ENCODE peak calls at places on chromosomes 16 and 17, in six cellular contexts. U, A, D, H, E and J are unnamed samples.
A peak's percentile ranks its signal among the peaks of the same experiment; 100 is the strongest.

GRCh38 chr17:71409712-71410111 is 711.1 kb upstream of the SOX9 start:
- DNase-seq in U (no peak), A (no peak), D (no peak), H (no peak), E (no peak), J (no peak)

GRCh38 chr17:44989552-44990138 is 21.5 kb upstream of the C1QL1 start:
- DNase-seq in U (no peak), A (no peak), D (no peak), H (no peak), E (no peak), J (no peak)

GRCh38 chr17:14760212-14760611 is 459.3 kb downstream of the HS3ST3B1 start:
- DNase-seq in U (no peak), A (no peak), D (no peak), H (no peak), E (no peak), J (no peak)

GRCh38 chr16:58931436-58931835 is 197.3 kb upstream of the GOT2 start:
- DNase-seq in U (no peak), A (no peak), D (no peak), H (no peak), E (no peak), J (no peak)

GRCh38 chr17:7139400-7139799 is 24.8 kb upstream of the ASGR2 start:
- DNase-seq in U (no peak), A (no peak), D (no peak), H (no peak), E (no peak), J (no peak)

GRCh38 chr17:75625813-75626486 is 7.3 kb upstream of the SMIM5 start:
- DNase-seq in U (no peak), A (no peak), D (peak; percentile 75), H (no peak), E (peak; percentile 67), J (no peak)

GRCh38 chr17:4994081-4994595 is 3.2 kb downstream of the INCA1 start:
- DNase-seq in U (no peak), A (no peak), D (no peak), H (no peak), E (no peak), J (no peak)

GRCh38 chr17:1769826-1770477 is 8.1 kb downstream of the SERPINF1 start:
- DNase-seq in U (no peak), A (no peak), D (no peak), H (no peak), E (no peak), J (no peak)

GRCh38 chr17:55437165-55437605 is 15.6 kb upstream of the MMD start:
- DNase-seq in U (no peak), A (no peak), D (no peak), H (no peak), E (no peak), J (no peak)